ENCODE peak calls at places on chromosomes 4 and X, in four cellular contexts. O is NCI-H1092 treated with DMSO at 0.1 percent for 48 hours, S is fibroblast of mammary gland, H is NCI-H774. A is an unnamed sample.
A peak's percentile ranks its signal among the peaks of the same experiment; 100 is the strongest.

GRCh38 chr4:88007304-88008132 is at the start of gene PKD2:
- DNase-seq in O (peak; percentile 58), S (peak; percentile 61), H (peak; percentile 49), A (peak; percentile 75)

GRCh38 chr4:34148322-34148908 is 2095.9 kb downstream of the ARAP2 start:
- DNase-seq in O (no peak), S (peak; percentile 3), H (no peak), A (no peak)

GRCh38 chrX:41300758-41301437 is 33.1 kb upstream of the DDX3X start:
- DNase-seq in H (no peak), O (no peak), S (peak; percentile 54), A (peak; percentile 80)

GRCh38 chrX:96314974-96315373 is 369.7 kb upstream of the DIAPH2 start:
- DNase-seq in H (no peak), S (peak; percentile 79), O (no peak), A (peak; percentile 5)

GRCh38 chr4:66575024-66575696 is 904.9 kb upstream of the EPHA5 start:
- DNase-seq in H (no peak), S (peak; percentile 73), O (no peak), A (peak; percentile 79)

GRCh38 chr4:146327859-146328258 is 113.5 kb downstream of the REELD1 start:
- DNase-seq in O (no peak), S (no peak), H (no peak), A (no peak)

GRCh38 chrX:15468036-15468435 is 25.1 kb downstream of the PIR start:
- DNase-seq in S (peak; percentile 81), O (peak; percentile 21), H (no peak), A (peak; percentile 68)

GRCh38 chrX:2552621-2553297 is 52.0 kb upstream of the DHRSX start:
- DNase-seq in O (no peak), S (peak; percentile 12), H (no peak), A (peak; percentile 9)

GRCh38 chr4:21921526-21922180 is 26.9 kb downstream of the KCNIP4 start:
- DNase-seq in O (no peak), S (no peak), H (no peak), A (no peak)

GRCh38 chrX:69034451-69034850 is 130.8 kb downstream of the PJA1 start:
- DNase-seq in S (no peak), H (no peak), O (no peak), A (no peak)

GRCh38 chr4:41751325-41752061 is 3.0 kb upstream of the PHOX2B start:
- DNase-seq in S (no peak), H (no peak), O (no peak), A (no peak)

A was measured in choroid plexus epithelial cell.